ENCODE peak calls at places on chromosomes 11 and 22, in seven cellular contexts. One of them, this sample, is unnamed.

GRCh38 chr11:111408789-111409727 is 30.0 kb upstream of the POU2AF1 start:
- DNase-seq in iris pigment epithelial cell: peak
- DNase-seq in activated CD4-positive, alpha-beta T cell treated with anti-CD3 and anti-CD28 coated beads, Interleukin-2, amount 10 ng/mL, durations not matched to agents 7 days and 5 days: no peak
- DNase-seq in GM10248: no peak
- DNase-seq in left ventricle myocardium superior: no peak
- DNase-seq in BJ: no peak
- DNase-seq in EH: peak
- DNase-seq in this sample: no peak

GRCh38 chr11:46417711-46418110 is 26.1 kb upstream of the CHRM4 start:
- DNase-seq in BJ: no peak
- DNase-seq in GM10248: no peak
- DNase-seq in EH: no peak
- DNase-seq in activated CD4-positive, alpha-beta T cell treated with anti-CD3 and anti-CD28 coated beads, Interleukin-2, amount 10 ng/mL, durations not matched to agents 7 days and 5 days: no peak
- DNase-seq in iris pigment epithelial cell: no peak
- DNase-seq in left ventricle myocardium superior: no peak
- DNase-seq in this sample: no peak

GRCh38 chr22:46833228-46833627 is 70.8 kb downstream of the TBC1D22A start:
- DNase-seq in EH: peak
- DNase-seq in iris pigment epithelial cell: peak
- DNase-seq in left ventricle myocardium superior: peak
- DNase-seq in activated CD4-positive, alpha-beta T cell treated with anti-CD3 and anti-CD28 coated beads, Interleukin-2, amount 10 ng/mL, durations not matched to agents 7 days and 5 days: no peak
- DNase-seq in GM10248: no peak
- DNase-seq in BJ: no peak
- DNase-seq in this sample: no peak

GRCh38 chr11:17753153-17753552 is 18.6 kb downstream of the KCNC1 start:
- DNase-seq in EH: no peak
- DNase-seq in GM10248: no peak
- DNase-seq in iris pigment epithelial cell: no peak
- DNase-seq in left ventricle myocardium superior: no peak
- DNase-seq in BJ: no peak
- DNase-seq in activated CD4-positive, alpha-beta T cell treated with anti-CD3 and anti-CD28 coated beads, Interleukin-2, amount 10 ng/mL, durations not matched to agents 7 days and 5 days: no peak
- DNase-seq in this sample: no peak

GRCh38 chr22:44711701-44712100 is 9.7 kb downstream of the PRR5 start:
- DNase-seq in activated CD4-positive, alpha-beta T cell treated with anti-CD3 and anti-CD28 coated beads, Interleukin-2, amount 10 ng/mL, durations not matched to agents 7 days and 5 days: no peak
- DNase-seq in GM10248: no peak
- DNase-seq in BJ: no peak
- DNase-seq in left ventricle myocardium superior: no peak
- DNase-seq in EH: no peak
- DNase-seq in iris pigment epithelial cell: no peak
- DNase-seq in this sample: no peak

GRCh38 chr22:30390974-30391691 is 3.9 kb upstream of the RNF215 start:
- DNase-seq in iris pigment epithelial cell: peak
- DNase-seq in GM10248: peak
- DNase-seq in activated CD4-positive, alpha-beta T cell treated with anti-CD3 and anti-CD28 coated beads, Interleukin-2, amount 10 ng/mL, durations not matched to agents 7 days and 5 days: peak
- DNase-seq in BJ: peak
- DNase-seq in left ventricle myocardium superior: peak
- DNase-seq in EH: peak
- DNase-seq in this sample: no peak

GRCh38 chr11:109364851-109365250 is 57.1 kb upstream of the C11orf87 start:
- DNase-seq in iris pigment epithelial cell: no peak
- DNase-seq in activated CD4-positive, alpha-beta T cell treated with anti-CD3 and anti-CD28 coated beads, Interleukin-2, amount 10 ng/mL, durations not matched to agents 7 days and 5 days: no peak
- DNase-seq in BJ: no peak
- DNase-seq in left ventricle myocardium superior: no peak
- DNase-seq in EH: no peak
- DNase-seq in GM10248: no peak
- DNase-seq in this sample: no peak

GRCh38 chr11:15673408-15673811 is 558.7 kb downstream of the INSC start:
- DNase-seq in activated CD4-positive, alpha-beta T cell treated with anti-CD3 and anti-CD28 coated beads, Interleukin-2, amount 10 ng/mL, durations not matched to agents 7 days and 5 days: no peak
- DNase-seq in EH: peak
- DNase-seq in BJ: no peak
- DNase-seq in GM10248: no peak
- DNase-seq in left ventricle myocardium superior: no peak
- DNase-seq in iris pigment epithelial cell: no peak
- DNase-seq in this sample: no peak

GRCh38 chr11:131694526-131695424 is 324.4 kb downstream of the NTM start:
- DNase-seq in activated CD4-positive, alpha-beta T cell treated with anti-CD3 and anti-CD28 coated beads, Interleukin-2, amount 10 ng/mL, durations not matched to agents 7 days and 5 days: peak
- DNase-seq in EH: peak
- DNase-seq in iris pigment epithelial cell: peak
- DNase-seq in BJ: peak
- DNase-seq in left ventricle myocardium superior: peak
- DNase-seq in GM10248: peak
- DNase-seq in this sample: no peak

GRCh38 chr11:79465160-79465559 is 24.3 kb upstream of the TENM4 start:
- DNase-seq in left ventricle myocardium superior: no peak
- DNase-seq in BJ: no peak
- DNase-seq in GM10248: no peak
- DNase-seq in EH: no peak
- DNase-seq in iris pigment epithelial cell: no peak
- DNase-seq in activated CD4-positive, alpha-beta T cell treated with anti-CD3 and anti-CD28 coated beads, Interleukin-2, amount 10 ng/mL, durations not matched to agents 7 days and 5 days: no peak
- DNase-seq in this sample: no peak

GRCh38 chr11:86592659-86593451 is 79.6 kb downstream of the ME3 start:
- DNase-seq in EH: peak
- DNase-seq in BJ: no peak
- DNase-seq in GM10248: peak
- DNase-seq in iris pigment epithelial cell: peak
- DNase-seq in activated CD4-positive, alpha-beta T cell treated with anti-CD3 and anti-CD28 coated beads, Interleukin-2, amount 10 ng/mL, durations not matched to agents 7 days and 5 days: peak
- DNase-seq in left ventricle myocardium superior: no peak
- DNase-seq in this sample: no peak

GRCh38 chr11:134244593-134244992 is 8.6 kb downstream of the THYN1 start:
- DNase-seq in EH: peak
- DNase-seq in iris pigment epithelial cell: peak
- DNase-seq in BJ: no peak
- DNase-seq in GM10248: peak
- DNase-seq in activated CD4-positive, alpha-beta T cell treated with anti-CD3 and anti-CD28 coated beads, Interleukin-2, amount 10 ng/mL, durations not matched to agents 7 days and 5 days: peak
- DNase-seq in left ventricle myocardium superior: no peak
- DNase-seq in this sample: no peak

GRCh38 chr11:116725434-116726221 is 47.2 kb downstream of the BUD13 start:
- DNase-seq in EH: peak
- DNase-seq in iris pigment epithelial cell: peak
- DNase-seq in GM10248: no peak
- DNase-seq in BJ: no peak
- DNase-seq in activated CD4-positive, alpha-beta T cell treated with anti-CD3 and anti-CD28 coated beads, Interleukin-2, amount 10 ng/mL, durations not matched to agents 7 days and 5 days: no peak
- DNase-seq in left ventricle myocardium superior: no peak
- DNase-seq in this sample: no peak

GRCh38 chr11:117302228-117302627 is 11.1 kb downstream of the BACE1-AS start:
- DNase-seq in activated CD4-positive, alpha-beta T cell treated with anti-CD3 and anti-CD28 coated beads, Interleukin-2, amount 10 ng/mL, durations not matched to agents 7 days and 5 days: no peak
- DNase-seq in iris pigment epithelial cell: no peak
- DNase-seq in left ventricle myocardium superior: no peak
- DNase-seq in GM10248: no peak
- DNase-seq in BJ: no peak
- DNase-seq in EH: no peak
- DNase-seq in this sample: no peak

GRCh38 chr11:120129570-120129969 is 8.3 kb downstream of the TRIM29 start:
- DNase-seq in left ventricle myocardium superior: no peak
- DNase-seq in BJ: no peak
- DNase-seq in GM10248: no peak
- DNase-seq in iris pigment epithelial cell: no peak
- DNase-seq in EH: peak
- DNase-seq in activated CD4-positive, alpha-beta T cell treated with anti-CD3 and anti-CD28 coated beads, Interleukin-2, amount 10 ng/mL, durations not matched to agents 7 days and 5 days: no peak
- DNase-seq in this sample: no peak

GRCh38 chr11:29328961-29329441 is 687.8 kb downstream of the KCNA4 start:
- DNase-seq in activated CD4-positive, alpha-beta T cell treated with anti-CD3 and anti-CD28 coated beads, Interleukin-2, amount 10 ng/mL, durations not matched to agents 7 days and 5 days: no peak
- DNase-seq in GM10248: peak
- DNase-seq in EH: peak
- DNase-seq in left ventricle myocardium superior: no peak
- DNase-seq in BJ: no peak
- DNase-seq in iris pigment epithelial cell: peak
- DNase-seq in this sample: peak

GRCh38 chr11:21142007-21142406 is 472.6 kb downstream of the NELL1 start:
- DNase-seq in left ventricle myocardium superior: no peak
- DNase-seq in BJ: no peak
- DNase-seq in GM10248: no peak
- DNase-seq in iris pigment epithelial cell: no peak
- DNase-seq in EH: no peak
- DNase-seq in activated CD4-positive, alpha-beta T cell treated with anti-CD3 and anti-CD28 coated beads, Interleukin-2, amount 10 ng/mL, durations not matched to agents 7 days and 5 days: no peak
- DNase-seq in this sample: no peak

GRCh38 chr11:6012055-6012668 is 5.4 kb upstream of the OR56A4 start:
- DNase-seq in activated CD4-positive, alpha-beta T cell treated with anti-CD3 and anti-CD28 coated beads, Interleukin-2, amount 10 ng/mL, durations not matched to agents 7 days and 5 days: no peak
- DNase-seq in EH: no peak
- DNase-seq in left ventricle myocardium superior: no peak
- DNase-seq in iris pigment epithelial cell: no peak
- DNase-seq in BJ: no peak
- DNase-seq in GM10248: no peak
- DNase-seq in this sample: no peak